ENCODE peak calls at places on chromosomes 11 and 22, in seven cellular contexts. B, G, S, U, F, K and A are unnamed samples.

GRCh38 chr11:61266602-61267001 is 25.6 kb downstream of the PGA5 start:
- DNase-seq in K (no peak), F (no peak), U (no peak), G (no peak), S (no peak), B (peak; percentile 14), A (no peak)

GRCh38 chr11:76173663-76174062 is 32.6 kb downstream of the WNT11 start:
- DNase-seq in K (no peak), S (no peak), F (no peak), U (no peak), G (no peak), B (no peak), A (no peak)

GRCh38 chr22:24178502-24179440 is 2.5 kb upstream of the SUSD2 start:
- DNase-seq in S (no peak), G (no peak), B (no peak), F (no peak), U (no peak), K (peak; percentile 67), A (peak; percentile 24)

GRCh38 chr11:25529572-25529971 is 802.4 kb upstream of the ANO3 start:
- DNase-seq in G (no peak), K (no peak), F (no peak), B (no peak), U (no peak), S (no peak), A (no peak)

GRCh38 chr11:111407652-111408051 is 28.6 kb upstream of the POU2AF1 start:
- DNase-seq in K (no peak), F (no peak), B (no peak), U (no peak), G (no peak), S (no peak), A (no peak)

GRCh38 chr11:62599909-62600308 is 1.8 kb downstream of the MTA2 start:
- DNase-seq in B (no peak), K (no peak), S (no peak), F (no peak), U (no peak), G (no peak), A (no peak)

GRCh38 chr11:127339376-127339775 is 338.8 kb upstream of the KIRREL3 start:
- DNase-seq in G (no peak), B (no peak), F (no peak), K (no peak), S (no peak), U (no peak), A (no peak)

GRCh38 chr22:29310863-29311339 is 4.5 kb downstream of the GAS2L1 start:
- DNase-seq in K (peak; percentile 84), S (peak; percentile 96), F (peak; percentile 93), G (peak; percentile 99), B (peak; percentile 96), U (peak; percentile 75), A (peak; percentile 98)

GRCh38 chr11:65355776-65356393 is 1.3 kb downstream of the TIGD3 start:
- DNase-seq in S (peak; percentile 33), B (peak; percentile 43), G (no peak), K (peak; percentile 51), F (no peak), U (no peak), A (peak; percentile 42)

GRCh38 chr11:6362868-6363678 is 27.2 kb upstream of the SMPD1 start:
- DNase-seq in G (peak; percentile 89), F (peak; percentile 60), B (peak; percentile 81), U (peak; percentile 68), S (peak; percentile 77), K (peak; percentile 92), A (peak; percentile 88)

GRCh38 chr11:66749091-66749490 is 20.1 kb upstream of the SPTBN2 start:
- DNase-seq in S (no peak), U (no peak), G (no peak), K (no peak), F (no peak), B (no peak), A (no peak)

GRCh38 chr11:64996710-64997380 is at the start of gene BATF2:
- DNase-seq in U (peak; percentile 50), G (peak; percentile 85), K (peak; percentile 90), F (no peak), B (peak; percentile 60), S (peak; percentile 83), A (peak; percentile 82)

GRCh38 chr11:81070948-81071347 is 1630.1 kb upstream of the TENM4 start:
- DNase-seq in U (no peak), S (no peak), B (no peak), G (no peak), F (no peak), K (no peak), A (no peak)

GRCh38 chr11:111001986-111002616 is 243.4 kb upstream of the POU2AF2 start:
- DNase-seq in K (no peak), F (no peak), U (no peak), S (peak; percentile 95), B (peak; percentile 96), G (no peak), A (peak; percentile 87)

GRCh38 chr22:36986242-36986821 is 32.9 kb downstream of the TST start:
- DNase-seq in S (no peak), F (no peak), K (peak; percentile 51), G (no peak), U (no peak), B (peak; percentile 26), A (no peak)

GRCh38 chr11:1877211-1878133 is 14.2 kb downstream of the PRR33 start:
- DNase-seq in K (no peak), G (peak; percentile 77), U (no peak), F (no peak), S (no peak), B (peak; percentile 64), A (peak; percentile 75)

GRCh38 chr11:70615036-70615875 is 216.9 kb downstream of the CTTN start:
- DNase-seq in S (no peak), G (no peak), K (no peak), F (no peak), B (no peak), U (no peak), A (no peak)

GRCh38 chr11:17013548-17014320 is 480 bp downstream of the PLEKHA7 start:
- DNase-seq in B (no peak), K (peak; percentile 65), U (no peak), F (no peak), G (no peak), S (no peak), A (no peak)

GRCh38 chr11:1090600-1091331 is 16.1 kb downstream of the MUC2 start:
- DNase-seq in S (no peak), B (no peak), U (no peak), F (no peak), G (no peak), K (no peak), A (no peak)

GRCh38 chr11:80937831-80938230 is 1497.0 kb upstream of the TENM4 start:
- DNase-seq in B (peak; percentile 27), S (no peak), U (no peak), F (no peak), K (no peak), G (no peak), A (peak; percentile 5)

GRCh38 chr22:40654522-40655167 is 18.1 kb upstream of the MRTFA start:
- DNase-seq in K (peak; percentile 42), U (no peak), F (no peak), B (peak; percentile 85), S (peak; percentile 83), G (no peak), A (peak; percentile 68)

GRCh38 chr11:74701351-74701750 is 29.9 kb downstream of the CHRDL2 start:
- DNase-seq in K (peak; percentile 78), F (no peak), S (no peak), U (peak; percentile 23), B (no peak), G (no peak), A (no peak)
- TF ChIP-seq CTCF in K (peak; percentile 58), F (no peak), S (peak; percentile 22), U (peak; percentile 50), B (no peak), G (no peak), A (peak; percentile 25)

GRCh38 chr22:26395926-26396325 is 33.1 kb upstream of the ASPHD2 start:
- DNase-seq in F (no peak), U (no peak), K (no peak), S (no peak), B (no peak), G (no peak), A (no peak)

GRCh38 chr22:26389125-26389524 is 39.9 kb upstream of the ASPHD2 start:
- DNase-seq in U (no peak), S (no peak), G (no peak), F (no peak), K (no peak), B (no peak), A (no peak)

GRCh38 chr22:26394787-26395186 is 34.3 kb upstream of the ASPHD2 start:
- DNase-seq in U (no peak), S (no peak), B (no peak), G (no peak), K (no peak), F (no peak), A (no peak)

GRCh38 chr22:26391623-26392022 is 37.4 kb upstream of the ASPHD2 start:
- DNase-seq in F (no peak), B (no peak), U (no peak), K (no peak), G (no peak), S (no peak), A (no peak)

GRCh38 chr22:26393929-26394328 is 35.1 kb upstream of the ASPHD2 start:
- DNase-seq in U (no peak), S (no peak), G (no peak), F (no peak), K (no peak), B (no peak), A (no peak)
- TF ChIP-seq CTCF in U (peak; percentile 36), S (no peak), G (no peak), F (no peak), K (peak; percentile 42), B (peak; percentile 9), A (peak; percentile 10)

GRCh38 chr11:19073454-19074415 is 13.2 kb upstream of the MRGPRX2 start:
- DNase-seq in K (peak; percentile 76), U (no peak), B (no peak), F (no peak), S (no peak), G (no peak), A (no peak)

GRCh38 chr11:19079643-19080440 is 19.3 kb upstream of the MRGPRX2 start:
- DNase-seq in K (no peak), F (no peak), S (peak; percentile 68), B (peak; percentile 94), U (peak; percentile 47), G (no peak), A (peak; percentile 91)

GRCh38 chr11:19077965-19078364 is 17.4 kb upstream of the MRGPRX2 start:
- DNase-seq in F (no peak), B (no peak), G (no peak), U (no peak), S (no peak), K (no peak), A (no peak)

GRCh38 chr11:19075636-19076035 is 15.1 kb upstream of the MRGPRX2 start:
- DNase-seq in K (no peak), G (no peak), B (no peak), U (no peak), S (no peak), F (no peak), A (no peak)

GRCh38 chr11:19076744-19077589 is 16.4 kb upstream of the MRGPRX2 start:
- DNase-seq in F (no peak), K (peak; percentile 71), U (peak; percentile 31), B (peak; percentile 37), G (no peak), S (peak; percentile 19), A (peak; percentile 57)
- TF ChIP-seq CTCF in F (peak; percentile 36), K (peak; percentile 96), U (peak; percentile 98), B (peak; percentile 93), G (peak; percentile 88), S (peak; percentile 79), A (peak; percentile 97)

DNA sequence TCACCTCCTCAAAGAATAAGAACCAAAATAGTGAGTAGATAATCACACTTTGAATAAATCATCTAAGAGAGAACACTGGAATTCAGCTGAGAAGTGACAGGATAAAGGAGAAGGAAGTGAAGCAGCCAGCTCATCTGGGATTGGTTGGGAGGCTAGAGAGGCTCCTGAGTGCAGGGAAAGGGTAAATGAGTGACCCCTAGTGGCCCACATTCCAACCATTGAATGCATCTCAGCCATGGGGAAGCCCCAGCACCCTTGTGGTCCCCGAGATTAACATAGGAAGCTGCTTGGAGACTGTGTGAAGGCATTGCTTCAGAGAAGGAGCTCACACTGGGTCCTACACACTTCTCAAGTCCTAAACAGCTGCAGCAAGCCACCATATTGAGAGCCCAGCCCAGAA is 82.3 kb downstream of the JRKL start:
- DNase-seq in F (no peak), G (no peak), S (no peak), K (no peak), B (no peak), U (no peak), A (no peak)
- TF ChIP-seq CTCF in F (no peak), G (no peak), S (no peak), K (peak; percentile 36), B (no peak), U (no peak), A (no peak)